ENCODE peak calls at places on chromosomes 6 and 20, in five cellular contexts. U is A549, M is K562, E is GM12878, D is HepG2. Y is an unnamed sample.
A peak's percentile ranks its signal among the peaks of the same experiment; 100 is the strongest.

GRCh38 chr20:47708953-47709833 is 76.1 kb downstream of the SULF2 start:
- DNase-seq in U (no peak), M (no peak), E (no peak), D (peak; percentile 57), Y (peak; percentile 69)

GRCh38 chr6:149014631-149015171 is 267.9 kb downstream of the UST start:
- DNase-seq in U (no peak), M (no peak), E (no peak), D (no peak), Y (no peak)

GRCh38 chr6:29995346-29995777 is 53.0 kb downstream of the HLA-A start:
- DNase-seq in U (no peak), M (no peak), E (no peak), D (no peak), Y (no peak)

GRCh38 chr6:100482698-100483097 is 18.0 kb upstream of the SIM1 start:
- DNase-seq in U (no peak), M (no peak), E (no peak), D (peak; percentile 60), Y (no peak)

GRCh38 chr6:27847706-27848105 is 64.5 kb downstream of the OR2B2 start:
- DNase-seq in U (no peak), M (no peak), E (no peak), D (no peak), Y (no peak)

GRCh38 chr6:55825402-55826051 is 49.9 kb downstream of the BMP5 start:
- DNase-seq in U (no peak), M (no peak), E (no peak), D (no peak), Y (no peak)

GRCh38 chr6:101582786-101583185 is 189.3 kb downstream of the GRIK2 start:
- DNase-seq in U (no peak), M (no peak), E (no peak), D (no peak), Y (no peak)

GRCh38 chr20:56393133-56393472 is 658 bp downstream of the CSTF1 start:
- DNase-seq in U (no peak), M (no peak), E (no peak), D (no peak), Y (peak; percentile 34)

GRCh38 chr20:23646106-23646958 is 8.6 kb upstream of the CST3 start:
- DNase-seq in U (no peak), M (no peak), E (no peak), D (no peak), Y (no peak)

GRCh38 chr6:6810727-6811126 is 222.2 kb downstream of the LY86 start:
- DNase-seq in U (no peak), M (no peak), E (no peak), D (no peak), Y (no peak)

GRCh38 chr6:93701526-93701925 is 282.2 kb upstream of the EPHA7 start:
- DNase-seq in U (no peak), M (no peak), E (no peak), D (no peak), Y (no peak)

GRCh38 chr6:9020001-9020400 is 584.7 kb upstream of the SLC35B3 start:
- DNase-seq in U (no peak), M (no peak), E (no peak), D (no peak), Y (no peak)

GRCh38 chr20:39897781-39898466 is 791.1 kb downstream of the MAFB start:
- DNase-seq in U (no peak), M (no peak), E (no peak), D (no peak), Y (no peak)

GRCh38 chr6:11848252-11848651 is 69.6 kb upstream of the ADTRP start:
- DNase-seq in U (no peak), M (no peak), E (no peak), D (no peak), Y (no peak)

GRCh38 chr6:133590196-133590595 is 298.7 kb upstream of the TCF21 start:
- DNase-seq in U (peak; percentile 17), M (no peak), E (no peak), D (no peak), Y (no peak)

GRCh38 chr6:148973809-148974208 is 227.0 kb downstream of the UST start:
- DNase-seq in U (peak; percentile 24), M (no peak), E (no peak), D (no peak), Y (peak; percentile 27)

GRCh38 chr6:133730881-133731280 is 158.0 kb upstream of the TCF21 start:
- DNase-seq in U (no peak), M (no peak), E (no peak), D (no peak), Y (no peak)

GRCh38 chr6:40831381-40831780 is 207.6 kb downstream of the UNC5CL start:
- DNase-seq in U (no peak), M (no peak), E (no peak), D (no peak), Y (no peak)

GRCh38 chr6:15441215-15441868 is 195.5 kb downstream of the JARID2 start:
- DNase-seq in U (peak; percentile 59), M (peak; percentile 56), E (no peak), D (peak; percentile 65), Y (peak; percentile 70)

GRCh38 chr6:168791916-168792315 is 350.9 kb downstream of the SMOC2 start:
- DNase-seq in U (no peak), M (no peak), E (no peak), D (no peak), Y (no peak)

GRCh38 chr20:40807094-40807623 is 118.1 kb upstream of the MAFB start:
- DNase-seq in U (no peak), M (no peak), E (no peak), D (no peak), Y (no peak)

GRCh38 chr6:10528170-10528981 is 7.2 kb downstream of the GCNT2 start:
- DNase-seq in U (peak; percentile 66), M (no peak), E (peak; percentile 72), D (peak; percentile 94), Y (no peak)

GRCh38 chr6:48057611-48058010 is 53.4 kb downstream of the PTCHD4 start:
- DNase-seq in U (no peak), M (no peak), E (no peak), D (no peak), Y (no peak)

GRCh38 chr6:23173231-23173630 is 603.9 kb downstream of the HDGFL1 start:
- DNase-seq in U (no peak), M (no peak), E (no peak), D (no peak), Y (no peak)

GRCh38 chr6:43874814-43875590 is 105.0 kb downstream of the VEGFA start:
- DNase-seq in U (no peak), M (no peak), E (no peak), D (no peak), Y (no peak)

GRCh38 chr6:33620158-33620583 is 951 bp upstream of the ITPR3 start:
- DNase-seq in U (no peak), M (peak; percentile 56), E (no peak), D (no peak), Y (peak; percentile 65)

GRCh38 chr6:80088637-80089036 is 17.8 kb upstream of the BCKDHB start:
- DNase-seq in U (no peak), M (no peak), E (no peak), D (peak; percentile 5), Y (no peak)

DNA sequence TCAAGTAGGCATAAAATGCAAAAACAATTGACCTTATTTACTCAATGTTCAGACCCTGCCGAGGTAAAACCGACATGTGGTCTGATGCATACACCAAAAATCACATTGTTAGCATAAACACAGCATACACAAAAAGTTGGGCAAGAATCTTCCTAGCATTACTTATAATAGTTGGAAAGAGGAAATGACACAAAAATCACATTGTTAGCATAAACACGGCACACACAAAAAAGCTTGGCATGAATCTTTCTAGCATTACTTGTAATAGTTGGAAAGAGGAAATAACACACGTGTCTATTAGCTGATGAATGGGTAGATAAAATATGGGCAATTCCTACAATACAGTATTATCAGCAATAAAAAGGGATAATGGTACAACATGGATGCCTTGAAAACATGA is 1019.2 kb upstream of the CITED2 start:
- DNase-seq in U (no peak), M (no peak), E (no peak), D (no peak), Y (no peak)
- TF ChIP-seq EP300 in U (no peak), M (no peak), E (no peak), D (no peak), Y (no peak)

GRCh38 chr20:14507711-14508110 is 170.3 kb upstream of the FLRT3 start:
- DNase-seq in U (no peak), M (no peak), E (no peak), D (peak; percentile 14), Y (no peak)
- TF ChIP-seq SMC3 in U (no peak), M (no peak), E (no peak), D (no peak), Y (no peak)

DNA sequence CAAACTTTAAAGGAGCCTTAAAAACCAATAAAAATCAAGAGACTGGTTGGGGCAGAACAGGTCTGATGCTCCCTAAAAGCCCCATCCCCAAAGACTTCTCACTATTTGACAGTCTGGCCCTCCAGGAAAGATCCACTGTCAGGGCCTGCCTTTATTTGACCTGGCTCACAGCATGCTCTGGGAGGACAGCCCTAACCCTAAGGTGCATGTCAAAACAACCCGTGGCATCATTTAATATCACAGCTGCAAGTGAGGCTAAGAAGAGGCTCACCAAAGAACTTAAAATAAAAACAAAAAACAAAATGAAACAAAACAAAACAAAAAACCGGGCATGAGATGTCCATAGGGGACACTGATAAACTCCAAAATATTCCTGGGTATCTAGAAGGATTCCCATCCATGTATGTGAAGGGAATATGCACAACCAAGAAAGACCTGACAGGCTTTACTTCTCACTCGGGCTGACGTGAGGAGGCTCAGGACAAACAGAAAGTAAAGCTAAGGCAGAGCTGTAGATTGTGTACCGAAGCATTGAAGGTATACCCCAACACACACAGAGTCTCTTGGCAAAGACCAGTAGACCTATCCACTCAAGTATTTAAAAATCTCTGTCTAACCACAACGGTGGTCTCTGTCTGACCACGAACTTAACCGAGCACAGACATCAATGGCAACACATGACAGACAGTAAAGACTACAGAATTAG is 57.3 kb downstream of the AHI1 start:
- DNase-seq in U (no peak), M (no peak), E (no peak), D (no peak), Y (no peak)
- TF ChIP-seq EP300 in U (no peak), M (no peak), E (no peak), D (no peak), Y (no peak)

GRCh38 chr20:4045082-4045481 is 29.7 kb upstream of the RNF24 start:
- DNase-seq in U (no peak), M (no peak), E (no peak), D (no peak), Y (no peak)

GRCh38 chr20:4043329-4043728 is 28.0 kb upstream of the RNF24 start:
- DNase-seq in U (no peak), M (no peak), E (no peak), D (no peak), Y (no peak)

GRCh38 chr20:4043801-4044200 is 28.4 kb upstream of the RNF24 start:
- DNase-seq in U (no peak), M (no peak), E (no peak), D (no peak), Y (no peak)

GRCh38 chr20:4040283-4041179 is 25.2 kb upstream of the RNF24 start:
- DNase-seq in U (no peak), M (no peak), E (no peak), D (no peak), Y (no peak)

DNA sequence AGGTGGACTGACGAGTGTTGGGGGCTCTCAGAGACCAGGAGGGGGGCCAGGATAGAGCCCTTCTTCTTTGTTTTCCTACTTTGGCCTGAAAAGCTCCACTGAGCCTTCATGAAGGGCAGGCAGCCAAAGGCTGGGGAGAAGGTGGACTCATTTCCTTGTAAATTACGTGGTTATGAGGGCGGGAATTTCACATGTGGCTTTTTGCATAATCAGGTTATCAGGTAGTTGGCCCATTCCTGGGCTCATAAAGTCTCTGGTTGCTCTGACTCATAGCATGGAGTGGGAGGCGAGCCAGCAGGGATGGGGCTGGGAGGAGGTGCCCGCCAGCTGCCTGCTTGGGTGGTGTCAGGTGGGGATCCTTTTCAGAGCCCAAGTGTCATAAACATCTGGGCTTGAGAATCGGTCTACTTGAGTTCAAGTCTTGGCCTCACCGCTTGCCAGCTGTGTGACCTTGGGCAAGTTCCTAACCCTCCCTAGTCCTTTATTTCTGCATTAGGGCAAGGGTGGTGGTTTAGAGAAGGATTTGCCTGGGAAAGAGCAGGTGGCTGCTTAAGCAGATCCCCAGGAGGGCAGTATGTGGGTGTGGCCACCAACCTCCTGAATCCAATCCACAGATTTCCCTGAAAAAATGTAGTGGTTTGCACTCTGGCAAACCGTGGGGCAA is 26.5 kb upstream of the RNF24 start:
- DNase-seq in U (peak; percentile 81), M (peak; percentile 65), E (no peak), D (no peak), Y (no peak)
- TF ChIP-seq SMC3 in U (no peak), M (no peak), E (no peak), D (no peak), Y (no peak)

Y was measured in SK-N-SH.